ENCODE peak calls at places on chromosomes 4 and X, in six cellular contexts. F, V, G, L, C and A are unnamed samples.

GRCh38 chr4:175999944-176000343 is 65.7 kb upstream of the WDR17 start:
- DNase-seq in F (no peak), V (no peak), C (no peak), L (no peak), G (no peak), A (no peak)

GRCh38 chrX:139889760-139890159 is 43.1 kb downstream of the ATP11C start:
- DNase-seq in V (no peak), F (no peak), L (no peak), G (peak; percentile 25), C (no peak), A (no peak)

GRCh38 chr4:185847352-185848078 is 35.5 kb upstream of the SORBS2 start:
- DNase-seq in G (no peak), F (no peak), V (peak; percentile 94), L (no peak), C (peak; percentile 65), A (no peak)

GRCh38 chrX:153861733-153862300 is 24.2 kb downstream of the L1CAM start:
- DNase-seq in V (no peak), F (no peak), C (no peak), L (no peak), G (no peak), A (no peak)

GRCh38 chr4:164229255-164229654 is 524.7 kb upstream of the SMIM31 start:
- DNase-seq in C (no peak), L (no peak), V (no peak), G (no peak), F (no peak), A (no peak)

GRCh38 chrX:7047951-7048350 is 99.6 kb upstream of the STS start:
- DNase-seq in F (no peak), V (no peak), C (no peak), G (no peak), L (no peak), A (no peak)

GRCh38 chr4:52160859-52161258 is 109.8 kb downstream of the SPATA18 start:
- DNase-seq in G (no peak), L (no peak), V (no peak), C (no peak), F (no peak), A (no peak)

GRCh38 chr4:44479731-44480130 is 31.1 kb upstream of the KCTD8 start:
- DNase-seq in C (no peak), F (no peak), L (no peak), G (no peak), V (no peak), A (no peak)

GRCh38 chr4:99457270-99457669 is 22.1 kb upstream of the ADH7 start:
- DNase-seq in V (no peak), L (no peak), G (no peak), C (no peak), F (no peak), A (no peak)

GRCh38 chrX:56793112-56793430 is 64.0 kb downstream of the NBDY start:
- DNase-seq in V (no peak), G (no peak), F (peak; percentile 2), L (no peak), C (no peak), A (no peak)

GRCh38 chr4:73187325-73187724 is 71.3 kb downstream of the ANKRD17 start:
- DNase-seq in V (no peak), C (no peak), F (no peak), L (no peak), G (peak; percentile 92), A (no peak)

GRCh38 chr4:186158021-186158859 is 33.1 kb upstream of the CYP4V2 start:
- DNase-seq in G (no peak), C (no peak), L (no peak), V (no peak), F (no peak), A (no peak)

GRCh38 chrX:42096262-42096939 is 173.0 kb upstream of the CASK start:
- DNase-seq in V (peak; percentile 95), L (no peak), C (peak; percentile 2), G (peak; percentile 51), F (no peak), A (no peak)

GRCh38 chrX:18873189-18873791 is 110.6 kb downstream of the PHKA2 start:
- DNase-seq in C (peak; percentile 40), L (no peak), F (no peak), V (peak; percentile 51), G (peak; percentile 46), A (no peak)

GRCh38 chr4:169900241-169900845 is 125.9 kb downstream of the MFAP3L start:
- DNase-seq in G (no peak), L (no peak), F (no peak), V (no peak), C (no peak), A (no peak)

GRCh38 chr4:122522944-122523343 is 66.4 kb upstream of the IL2 start:
- DNase-seq in V (no peak), F (no peak), L (no peak), C (no peak), G (no peak), A (no peak)

GRCh38 chr4:109967798-109968520 is 55.3 kb downstream of the EGF start:
- DNase-seq in C (no peak), L (no peak), F (no peak), G (no peak), V (no peak), A (no peak)

GRCh38 chr4:18464160-18464559 is 442.6 kb upstream of the LCORL start:
- DNase-seq in F (no peak), G (no peak), C (no peak), L (no peak), V (no peak), A (no peak)

GRCh38 chr4:97072666-97073065 is 1070.6 kb downstream of the STPG2 start:
- DNase-seq in G (no peak), F (no peak), L (no peak), V (no peak), C (no peak), A (no peak)

GRCh38 chr4:24282446-24282845 is 301.9 kb downstream of the DHX15 start:
- DNase-seq in G (no peak), V (no peak), L (no peak), C (no peak), F (no peak), A (no peak)

GRCh38 chr4:168634276-168634802 is 137.5 kb downstream of the PALLD start:
- DNase-seq in C (no peak), F (no peak), V (peak; percentile 97), L (no peak), G (peak; percentile 56), A (no peak)

GRCh38 chr4:92303621-92304027 is at the start of gene GRID2:
- DNase-seq in F (no peak), G (peak; percentile 10), C (peak; percentile 20), L (no peak), V (no peak), A (no peak)

GRCh38 chrX:15114865-15115566 is 154.9 kb downstream of the ASB9 start:
- DNase-seq in F (no peak), C (no peak), V (no peak), G (no peak), L (no peak), A (no peak)

GRCh38 chr4:174071591-174071990 is 211.9 kb downstream of the FBXO8 start:
- DNase-seq in L (no peak), G (no peak), F (no peak), V (no peak), C (no peak), A (no peak)

GRCh38 chr4:2341911-2342652 is 76.4 kb downstream of the ZFYVE28 start:
- DNase-seq in G (no peak), V (no peak), F (peak; percentile 3), L (no peak), C (no peak), A (no peak)

GRCh38 chrX:118685393-118685792 is 42.0 kb upstream of the IL13RA1 start:
- DNase-seq in G (no peak), F (no peak), V (no peak), C (no peak), L (no peak), A (no peak)

GRCh38 chr4:971670-972500 is 1.5 kb downstream of the DGKQ start:
- DNase-seq in G (no peak), C (no peak), V (no peak), L (no peak), F (no peak), A (no peak)

GRCh38 chr4:38383646-38384121 is 280.3 kb upstream of the KLF3 start:
- DNase-seq in F (no peak), V (no peak), C (no peak), L (no peak), G (no peak), A (no peak)

GRCh38 chrX:146863566-146863965 is 49.0 kb upstream of the CXorf51A start:
- DNase-seq in G (no peak), C (no peak), L (no peak), V (peak; percentile 1), F (no peak), A (no peak)

GRCh38 chr4:20337261-20337664 is 85.6 kb downstream of the SLIT2 start:
- DNase-seq in G (no peak), F (no peak), V (peak; percentile 80), L (no peak), C (no peak), A (no peak)

GRCh38 chr4:7938513-7939376 is 916 bp downstream of the AFAP1 start:
- DNase-seq in G (peak; percentile 57), V (no peak), L (peak; percentile 17), F (peak; percentile 28), C (peak; percentile 57), A (no peak)
- TF ChIP-seq CTCF in G (no peak), V (no peak), L (no peak), F (no peak), C (no peak), A (no peak)

GRCh38 chrX:784829-785228 is 154.2 kb downstream of the SHOX start:
- DNase-seq in L (no peak), C (no peak), G (no peak), V (no peak), F (no peak), A (no peak)
- H3K27me3 ChIP-seq in L (no peaks in the 10 kb centered on the region), C (peaks cover 20% of the 10 kb centered on the region), G (no peaks in the 10 kb centered on the region), V (no peaks in the 10 kb centered on the region), F (no peaks in the 10 kb centered on the region), A (peaks cover 7% of the 10 kb centered on the region)

DNA sequence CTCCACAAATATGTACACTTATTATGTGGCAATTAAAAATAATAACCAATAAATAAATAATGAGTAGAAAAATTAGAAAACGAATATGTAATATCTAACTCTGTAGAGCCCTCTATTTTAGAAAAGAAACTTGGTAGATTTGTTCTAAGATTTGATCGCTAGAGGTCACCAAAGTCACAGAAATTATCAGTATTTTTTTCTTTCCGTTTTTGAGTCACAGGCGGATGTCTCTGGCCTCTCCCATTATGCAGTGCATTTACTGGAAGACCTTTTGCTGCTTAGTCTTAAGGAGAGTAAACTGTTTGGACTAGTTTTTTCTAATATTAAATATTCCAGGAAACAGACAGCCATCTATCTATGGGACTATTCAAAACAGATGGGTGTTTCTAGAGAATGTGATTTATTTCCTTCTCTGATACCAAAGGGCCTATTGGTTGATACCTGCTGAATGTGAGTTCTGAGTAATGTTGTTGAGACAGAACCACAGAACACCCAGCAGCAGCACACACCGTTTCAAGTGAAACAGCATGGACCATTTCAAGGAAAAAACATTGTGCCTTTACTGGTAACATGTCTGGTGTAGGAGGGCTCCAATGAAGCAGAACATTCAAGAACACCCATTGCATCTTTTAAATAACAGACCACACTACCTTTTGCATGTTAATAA is 34.0 kb upstream of the GYPA start:
- DNase-seq in G (peak; percentile 77), F (peak; percentile 6), C (no peak), L (peak; percentile 18), V (peak; percentile 49), A (no peak)
- H3K27ac ChIP-seq in G (no peak overlapping the region), F (no peak overlapping the region), C (no peak overlapping the region), L (no peak overlapping the region), V (no peak overlapping the region), A (no peak overlapping the region)

GRCh38 chr4:12359420-12359819 is 930.7 kb upstream of the HS3ST1 start:
- DNase-seq in C (no peak), F (no peak), G (no peak), L (no peak), V (no peak), A (no peak)
- TF ChIP-seq CTCF in C (no peak), F (no peak), G (no peak), L (no peak), V (no peak), A (no peak)